ENCODE peak calls at places on chromosomes 12 and 14, in six cellular contexts. X is SK-N-SH; A is left lung; S is HCT116; O is lung; B is CD8-positive, alpha-beta T cell. Z is an unnamed sample.
A peak's percentile ranks its signal among the peaks of the same experiment; 100 is the strongest.

GRCh38 chr12:2732290-2732689 is 62.5 kb upstream of the FKBP4 start:
- DNase-seq in X (no peak), A (no peak), S (no peak), O (no peak), B (no peak), Z (no peak)

GRCh38 chr12:78181544-78182162 is 351.0 kb downstream of the NAV3 start:
- DNase-seq in X (peak; percentile 1), A (no peak), S (no peak), O (no peak), B (no peak), Z (no peak)

GRCh38 chr14:37819155-37820015 is 224.0 kb downstream of the TTC6 start:
- DNase-seq in X (no peak), A (no peak), S (no peak), O (no peak), B (no peak), Z (no peak)

GRCh38 chr14:21367582-21368144 is 16.2 kb downstream of the SUPT16H start:
- DNase-seq in X (no peak), A (no peak), S (no peak), O (no peak), B (no peak), Z (no peak)

GRCh38 chr12:22477166-22477893 is 67.0 kb downstream of the C2CD5 start:
- DNase-seq in X (no peak), A (no peak), S (no peak), O (no peak), B (no peak), Z (no peak)

GRCh38 chr14:99744199-99744872 is 48.9 kb upstream of the EML1 start:
- DNase-seq in X (no peak), A (no peak), S (no peak), O (no peak), B (no peak), Z (no peak)

GRCh38 chr12:107319536-107320030 is 226.2 kb upstream of the CRY1 start:
- DNase-seq in X (peak; percentile 61), A (no peak), S (no peak), O (no peak), B (no peak), Z (no peak)

GRCh38 chr12:107396991-107397390 is 288.6 kb upstream of the PWP1 start:
- DNase-seq in X (no peak), A (no peak), S (no peak), O (no peak), B (no peak), Z (no peak)

GRCh38 chr12:3077572-3078081 is 448 bp downstream of the TSPAN9 start:
- DNase-seq in X (no peak), A (peak; percentile 44), S (no peak), O (no peak), B (no peak), Z (peak; percentile 46)

GRCh38 chr12:115149685-115150378 is 465.9 kb upstream of the TBX3 start:
- DNase-seq in X (no peak), A (no peak), S (no peak), O (no peak), B (no peak), Z (no peak)

GRCh38 chr14:50669441-50669986 is 1.4 kb upstream of the SAV1 start:
- DNase-seq in X (no peak), A (no peak), S (no peak), O (no peak), B (no peak), Z (no peak)

GRCh38 chr12:81998761-81999378 is 239.7 kb upstream of the PPFIA2 start:
- DNase-seq in X (no peak), A (no peak), S (no peak), O (no peak), B (no peak), Z (no peak)

GRCh38 chr12:26870491-26871419 is 37.8 kb upstream of the ITPR2 start:
- DNase-seq in X (peak; percentile 53), A (peak; percentile 33), S (peak; percentile 33), O (peak; percentile 58), B (no peak), Z (peak; percentile 49)

GRCh38 chr12:76872415-76872814 is 6.4 kb downstream of the CSRP2 start:
- DNase-seq in X (no peak), A (no peak), S (no peak), O (no peak), B (no peak), Z (no peak)

GRCh38 chr14:35402323-35403084 is 2.0 kb downstream of the NFKBIA start:
- DNase-seq in X (no peak), A (no peak), S (no peak), O (no peak), B (peak; percentile 23), Z (no peak)

GRCh38 chr14:50335989-50336391 is 23.9 kb downstream of the DMAC2L start:
- DNase-seq in X (peak; percentile 80), A (no peak), S (no peak), O (no peak), B (no peak), Z (peak; percentile 58)

GRCh38 chr12:38905480-38906351 is at the start of gene CPNE8:
- DNase-seq in X (peak; percentile 55), A (peak; percentile 91), S (peak; percentile 48), O (peak; percentile 78), B (no peak), Z (peak; percentile 86)

GRCh38 chr12:78062781-78063180 is 232.1 kb downstream of the NAV3 start:
- DNase-seq in X (no peak), A (peak; percentile 39), S (no peak), O (no peak), B (no peak), Z (peak; percentile 34)

GRCh38 chr14:43407721-43408120 is 1099.4 kb downstream of the FSCB start:
- DNase-seq in X (no peak), A (no peak), S (no peak), O (no peak), B (no peak), Z (no peak)

GRCh38 chr12:96720363-96720705 is 186.7 kb upstream of the NEDD1 start:
- DNase-seq in X (no peak), A (no peak), S (no peak), O (no peak), B (no peak), Z (no peak)

DNA sequence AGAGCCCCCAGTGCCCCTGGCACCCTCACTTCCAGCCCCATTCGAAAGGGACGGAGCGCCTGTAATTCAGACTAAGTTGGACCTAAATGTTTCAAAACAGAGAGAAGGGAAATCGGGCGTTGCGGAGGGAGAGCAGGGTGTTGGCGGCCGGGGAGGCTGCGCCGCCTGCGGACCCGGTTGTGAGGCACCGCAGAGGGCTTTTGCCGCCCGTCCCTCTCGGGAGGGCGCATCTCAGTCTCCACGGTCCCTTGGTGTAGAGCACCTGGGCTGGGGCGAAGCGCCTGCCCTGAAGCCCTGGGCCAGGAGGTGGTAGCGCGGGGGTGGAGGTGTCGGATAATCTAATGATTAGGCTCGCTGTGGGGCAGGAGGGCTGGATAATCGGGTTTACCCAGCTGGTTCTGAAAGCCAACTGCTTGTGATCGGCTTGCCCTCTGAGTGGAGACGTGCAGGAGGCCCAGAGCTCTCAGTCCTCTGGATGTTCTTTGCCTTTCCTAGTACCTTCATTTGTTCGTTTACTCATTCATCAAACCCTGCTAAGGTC is 884 bp downstream of the DAAM1 start:
- DNase-seq in X (peak; percentile 51), A (peak; percentile 40), S (no peak), O (no peak), B (peak; percentile 15), Z (peak; percentile 32)
- TF ChIP-seq CTCF in X (no peak), A (no peak), S (no peak), O (no peak), B (no peak), Z (no peak)

GRCh38 chr12:121025442-121026226 is 9.3 kb upstream of the C12orf43 start:
- DNase-seq in X (no peak), A (no peak), S (no peak), O (no peak), B (no peak), Z (no peak)
- H3K27ac ChIP-seq in X (no peak overlapping the region), A (peak overlapping the region; percentile 60), S (no peak overlapping the region), O (no peak overlapping the region), B (no peak overlapping the region), Z (no peak overlapping the region)

GRCh38 chr12:85920324-85920947 is 46.3 kb downstream of the NTS start:
- DNase-seq in X (peak; percentile 32), A (no peak), S (peak; percentile 26), O (no peak), B (no peak), Z (no peak)
- TF ChIP-seq CTCF in X (peak; percentile 75), A (peak; percentile 67), S (peak; percentile 61), O (peak; percentile 24), B (peak; percentile 64), Z (peak; percentile 40)

GRCh38 chr12:7961395-7962188 is 25.6 kb upstream of the SLC2A3 start:
- DNase-seq in X (no peak), A (no peak), S (no peak), O (no peak), B (no peak), Z (no peak)

DNA sequence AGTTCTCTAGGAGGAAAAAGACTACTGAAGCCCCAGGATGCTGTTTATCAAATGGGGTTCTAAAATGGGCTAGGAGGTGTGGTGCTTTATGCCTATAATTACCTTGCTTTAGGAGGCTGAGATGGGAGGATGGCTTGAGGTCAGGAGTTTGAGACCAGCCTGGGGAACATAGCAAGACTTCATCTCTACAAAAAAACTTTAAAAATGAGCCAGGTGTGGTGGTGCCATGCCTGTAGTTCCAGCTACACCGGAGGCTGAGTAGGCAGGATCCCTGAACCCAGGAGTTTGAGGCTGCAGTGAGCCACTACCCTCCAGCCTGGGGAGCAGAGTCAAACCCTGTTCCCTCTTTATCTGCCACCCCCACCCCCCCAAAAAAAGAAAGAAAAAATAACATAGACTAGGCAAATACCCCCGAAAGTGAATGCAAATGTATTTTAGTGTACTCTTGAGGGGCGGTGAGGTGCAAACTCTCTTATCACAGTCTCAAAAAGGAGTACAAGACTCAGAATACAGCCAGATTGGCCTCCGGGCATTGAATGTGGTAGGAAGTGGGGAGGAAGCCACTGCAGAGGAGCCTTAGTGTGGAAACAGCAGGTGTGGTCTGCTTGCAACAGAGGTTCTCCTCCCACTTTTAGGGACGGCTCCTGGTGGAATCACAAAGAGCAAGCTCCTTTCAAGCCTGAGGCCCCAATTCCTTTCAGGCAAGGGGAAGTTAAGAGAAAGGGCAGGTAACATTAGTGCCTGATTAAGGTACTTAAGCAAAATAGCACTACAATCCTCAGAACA is 23.5 kb upstream of the SLC2A3 start:
- DNase-seq in X (no peak), A (peak; percentile 54), S (no peak), O (peak; percentile 54), B (peak; percentile 45), Z (no peak)
- H3K27ac ChIP-seq in X (no peak overlapping the region), A (peak overlapping the region; percentile 89), S (no peak overlapping the region), O (no peak overlapping the region), B (peak overlapping the region; percentile 85), Z (no peak overlapping the region)

GRCh38 chr12:15227004-15227679 is 5.9 kb upstream of the RERG start:
- DNase-seq in X (peak; percentile 26), A (peak; percentile 32), S (peak; percentile 42), O (peak; percentile 41), B (no peak), Z (peak; percentile 26)
- TF ChIP-seq CTCF in X (peak; percentile 80), A (peak; percentile 37), S (peak; percentile 79), O (peak; percentile 35), B (peak; percentile 51), Z (peak; percentile 65)

GRCh38 chr14:61512026-61512425 is 183.3 kb upstream of the HIF1A start:
- DNase-seq in X (no peak), A (no peak), S (no peak), O (no peak), B (no peak), Z (no peak)
- H3K27ac ChIP-seq in X (peak overlapping the region; percentile 58), A (peak overlapping the region; percentile 63), S (peak overlapping the region; percentile 79), O (no peak overlapping the region), B (peak overlapping the region; percentile 5), Z (no peak overlapping the region)